ENCODE peak calls at places on chromosomes 16 and 17, in ten cellular contexts. One of them, this sample, is unnamed.

GRCh38 chr17:79788455-79788854 is 8.4 kb downstream of the CBX8 start:
- DNase-seq in EL: no peak
- DNase-seq in GM12891: no peak
- DNase-seq in left lobe of liver: no peak
- DNase-seq in naive thymus-derived CD8-positive, alpha-beta T cell: no peak
- DNase-seq in kidney glomerular epithelial cell: no peak
- DNase-seq in pancreas: no peak
- DNase-seq in hypothalamus: no peak
- DNase-seq in activated CD4-positive, alpha-beta T cell treated with anti-CD3 and anti-CD28 coated beads for 24 hours: no peak
- DNase-seq in hippocampal formation: no peak
- DNase-seq in this sample: no peak

GRCh38 chr17:7572588-7573323 is 6.7 kb upstream of the CD68 start:
- DNase-seq in naive thymus-derived CD8-positive, alpha-beta T cell: peak; percentile 99
- DNase-seq in hippocampal formation: peak; percentile 99
- DNase-seq in kidney glomerular epithelial cell: peak; percentile 97
- DNase-seq in GM12891: peak; percentile 97
- DNase-seq in pancreas: peak; percentile 99
- DNase-seq in EL: peak; percentile 100
- DNase-seq in left lobe of liver: peak; percentile 100
- DNase-seq in activated CD4-positive, alpha-beta T cell treated with anti-CD3 and anti-CD28 coated beads for 24 hours: peak; percentile 99
- DNase-seq in hypothalamus: peak; percentile 100
- DNase-seq in this sample: peak; percentile 100

GRCh38 chr17:83053779-83054451 is 25.5 kb upstream of the METRNL start:
- DNase-seq in EL: no peak
- DNase-seq in naive thymus-derived CD8-positive, alpha-beta T cell: no peak
- DNase-seq in activated CD4-positive, alpha-beta T cell treated with anti-CD3 and anti-CD28 coated beads for 24 hours: no peak
- DNase-seq in hypothalamus: peak; percentile 31
- DNase-seq in pancreas: no peak
- DNase-seq in kidney glomerular epithelial cell: no peak
- DNase-seq in hippocampal formation: no peak
- DNase-seq in GM12891: no peak
- DNase-seq in left lobe of liver: peak; percentile 54
- DNase-seq in this sample: no peak

GRCh38 chr17:39753514-39754160 is 15.9 kb downstream of the GRB7 start:
- DNase-seq in pancreas: peak; percentile 45
- DNase-seq in EL: no peak
- DNase-seq in naive thymus-derived CD8-positive, alpha-beta T cell: peak; percentile 74
- DNase-seq in left lobe of liver: no peak
- DNase-seq in hypothalamus: peak; percentile 63
- DNase-seq in hippocampal formation: no peak
- DNase-seq in activated CD4-positive, alpha-beta T cell treated with anti-CD3 and anti-CD28 coated beads for 24 hours: no peak
- DNase-seq in kidney glomerular epithelial cell: no peak
- DNase-seq in GM12891: peak; percentile 73
- DNase-seq in this sample: peak; percentile 44

GRCh38 chr16:83967838-83968482 is at the start of gene NECAB2:
- DNase-seq in hippocampal formation: no peak
- DNase-seq in kidney glomerular epithelial cell: no peak
- DNase-seq in GM12891: peak; percentile 82
- DNase-seq in EL: peak; percentile 30
- DNase-seq in pancreas: no peak
- DNase-seq in left lobe of liver: no peak
- DNase-seq in activated CD4-positive, alpha-beta T cell treated with anti-CD3 and anti-CD28 coated beads for 24 hours: peak; percentile 15
- DNase-seq in naive thymus-derived CD8-positive, alpha-beta T cell: no peak
- DNase-seq in hypothalamus: peak; percentile 45
- DNase-seq in this sample: peak; percentile 36

GRCh38 chr17:66580178-66580577 is 254.7 kb upstream of the CACNG5 start:
- DNase-seq in EL: peak; percentile 87
- DNase-seq in GM12891: no peak
- DNase-seq in pancreas: peak; percentile 16
- DNase-seq in hypothalamus: no peak
- DNase-seq in naive thymus-derived CD8-positive, alpha-beta T cell: no peak
- DNase-seq in hippocampal formation: no peak
- DNase-seq in left lobe of liver: peak; percentile 51
- DNase-seq in kidney glomerular epithelial cell: peak; percentile 34
- DNase-seq in activated CD4-positive, alpha-beta T cell treated with anti-CD3 and anti-CD28 coated beads for 24 hours: no peak
- DNase-seq in this sample: no peak

GRCh38 chr16:89121691-89122321 is 28.2 kb downstream of the ACSF3 start:
- DNase-seq in pancreas: no peak
- DNase-seq in left lobe of liver: no peak
- DNase-seq in hippocampal formation: no peak
- DNase-seq in GM12891: no peak
- DNase-seq in hypothalamus: no peak
- DNase-seq in naive thymus-derived CD8-positive, alpha-beta T cell: no peak
- DNase-seq in kidney glomerular epithelial cell: no peak
- DNase-seq in activated CD4-positive, alpha-beta T cell treated with anti-CD3 and anti-CD28 coated beads for 24 hours: no peak
- DNase-seq in EL: no peak
- DNase-seq in this sample: no peak

GRCh38 chr17:50533720-50534148 is 1.2 kb downstream of the EPN3 start:
- DNase-seq in left lobe of liver: peak; percentile 59
- DNase-seq in naive thymus-derived CD8-positive, alpha-beta T cell: no peak
- DNase-seq in pancreas: peak; percentile 82
- DNase-seq in hippocampal formation: peak; percentile 5
- DNase-seq in EL: peak; percentile 37
- DNase-seq in kidney glomerular epithelial cell: peak; percentile 41
- DNase-seq in activated CD4-positive, alpha-beta T cell treated with anti-CD3 and anti-CD28 coated beads for 24 hours: no peak
- DNase-seq in GM12891: no peak
- DNase-seq in hypothalamus: no peak
- DNase-seq in this sample: peak; percentile 22

GRCh38 chr17:80891096-80892018 is 100.3 kb upstream of the CHMP6 start:
- DNase-seq in left lobe of liver: no peak
- DNase-seq in EL: peak; percentile 95
- DNase-seq in GM12891: no peak
- DNase-seq in hypothalamus: no peak
- DNase-seq in kidney glomerular epithelial cell: peak; percentile 26
- DNase-seq in naive thymus-derived CD8-positive, alpha-beta T cell: peak; percentile 46
- DNase-seq in pancreas: no peak
- DNase-seq in activated CD4-positive, alpha-beta T cell treated with anti-CD3 and anti-CD28 coated beads for 24 hours: peak; percentile 57
- DNase-seq in hippocampal formation: no peak
- DNase-seq in this sample: peak; percentile 93

This sample was measured in Daoy.